ENCODE peak calls at places on chromosomes 4 and X, in eight cellular contexts. One of them, this sample, is unnamed.

GRCh38 chr4:175090116-175090515 is 172.0 kb downstream of the ADAM29 start:
- DNase-seq in Right ventricle myocardium superior: no peak
- DNase-seq in astrocyte: no peak
- DNase-seq in activated naive CD8-positive, alpha-beta T cell treated with anti-CD3 and anti-CD28 coated beads, Interleukin-2, amount 50 U/mL, for 24 hours: no peak
- DNase-seq in caudate nucleus: no peak
- DNase-seq in amygdala: no peak
- DNase-seq in kidney tubule cell: no peak
- DNase-seq in C1 segment of cervical spinal cord: no peak
- DNase-seq in this sample: no peak

GRCh38 chrX:103393487-103393886 is 17.1 kb downstream of the BEX3 start:
- DNase-seq in kidney tubule cell: no peak
- DNase-seq in C1 segment of cervical spinal cord: no peak
- DNase-seq in caudate nucleus: no peak
- DNase-seq in amygdala: no peak
- DNase-seq in activated naive CD8-positive, alpha-beta T cell treated with anti-CD3 and anti-CD28 coated beads, Interleukin-2, amount 50 U/mL, for 24 hours: no peak
- DNase-seq in Right ventricle myocardium superior: no peak
- DNase-seq in astrocyte: no peak
- DNase-seq in this sample: no peak

GRCh38 chrX:9745417-9746115 is 20.1 kb downstream of the GPR143 start:
- DNase-seq in activated naive CD8-positive, alpha-beta T cell treated with anti-CD3 and anti-CD28 coated beads, Interleukin-2, amount 50 U/mL, for 24 hours: no peak
- DNase-seq in caudate nucleus: no peak
- DNase-seq in astrocyte: peak; percentile 8
- DNase-seq in Right ventricle myocardium superior: no peak
- DNase-seq in kidney tubule cell: peak; percentile 27
- DNase-seq in C1 segment of cervical spinal cord: no peak
- DNase-seq in amygdala: no peak
- DNase-seq in this sample: no peak

GRCh38 chr4:55993994-55994657 is 45.4 kb downstream of the CEP135 start:
- DNase-seq in amygdala: no peak
- DNase-seq in C1 segment of cervical spinal cord: no peak
- DNase-seq in activated naive CD8-positive, alpha-beta T cell treated with anti-CD3 and anti-CD28 coated beads, Interleukin-2, amount 50 U/mL, for 24 hours: no peak
- DNase-seq in caudate nucleus: no peak
- DNase-seq in kidney tubule cell: no peak
- DNase-seq in astrocyte: no peak
- DNase-seq in Right ventricle myocardium superior: no peak
- DNase-seq in this sample: no peak

GRCh38 chr4:61373901-61374611 is 173.9 kb downstream of the ADGRL3 start:
- DNase-seq in caudate nucleus: no peak
- DNase-seq in astrocyte: peak; percentile 64
- DNase-seq in Right ventricle myocardium superior: no peak
- DNase-seq in amygdala: no peak
- DNase-seq in activated naive CD8-positive, alpha-beta T cell treated with anti-CD3 and anti-CD28 coated beads, Interleukin-2, amount 50 U/mL, for 24 hours: no peak
- DNase-seq in kidney tubule cell: peak; percentile 48
- DNase-seq in C1 segment of cervical spinal cord: no peak
- DNase-seq in this sample: no peak

GRCh38 chrX:46642145-46642544 is 68.6 kb downstream of the CHST7 start:
- DNase-seq in astrocyte: no peak
- DNase-seq in activated naive CD8-positive, alpha-beta T cell treated with anti-CD3 and anti-CD28 coated beads, Interleukin-2, amount 50 U/mL, for 24 hours: no peak
- DNase-seq in C1 segment of cervical spinal cord: no peak
- DNase-seq in caudate nucleus: no peak
- DNase-seq in Right ventricle myocardium superior: no peak
- DNase-seq in amygdala: no peak
- DNase-seq in kidney tubule cell: no peak
- DNase-seq in this sample: no peak

GRCh38 chr4:112633477-112634235 is 3.1 kb downstream of the ZGRF1 start:
- DNase-seq in astrocyte: peak; percentile 5
- DNase-seq in amygdala: no peak
- DNase-seq in activated naive CD8-positive, alpha-beta T cell treated with anti-CD3 and anti-CD28 coated beads, Interleukin-2, amount 50 U/mL, for 24 hours: no peak
- DNase-seq in kidney tubule cell: peak; percentile 42
- DNase-seq in caudate nucleus: no peak
- DNase-seq in Right ventricle myocardium superior: no peak
- DNase-seq in C1 segment of cervical spinal cord: no peak
- DNase-seq in this sample: no peak

GRCh38 chr4:6222761-6223292 is 22.5 kb upstream of the JAKMIP1 start:
- DNase-seq in caudate nucleus: peak; percentile 17
- DNase-seq in amygdala: no peak
- DNase-seq in C1 segment of cervical spinal cord: no peak
- DNase-seq in kidney tubule cell: no peak
- DNase-seq in Right ventricle myocardium superior: no peak
- DNase-seq in astrocyte: no peak
- DNase-seq in activated naive CD8-positive, alpha-beta T cell treated with anti-CD3 and anti-CD28 coated beads, Interleukin-2, amount 50 U/mL, for 24 hours: no peak
- DNase-seq in this sample: no peak

GRCh38 chr4:180811556-180811955 is 1431.6 kb upstream of the TENM3 start:
- DNase-seq in C1 segment of cervical spinal cord: no peak
- DNase-seq in caudate nucleus: no peak
- DNase-seq in kidney tubule cell: no peak
- DNase-seq in astrocyte: peak; percentile 46
- DNase-seq in Right ventricle myocardium superior: no peak
- DNase-seq in activated naive CD8-positive, alpha-beta T cell treated with anti-CD3 and anti-CD28 coated beads, Interleukin-2, amount 50 U/mL, for 24 hours: no peak
- DNase-seq in amygdala: no peak
- DNase-seq in this sample: no peak

GRCh38 chr4:89298788-89299152 is 8.8 kb downstream of the GPRIN3 start:
- DNase-seq in amygdala: no peak
- DNase-seq in C1 segment of cervical spinal cord: no peak
- DNase-seq in astrocyte: peak; percentile 31
- DNase-seq in caudate nucleus: no peak
- DNase-seq in kidney tubule cell: peak; percentile 36
- DNase-seq in Right ventricle myocardium superior: no peak
- DNase-seq in activated naive CD8-positive, alpha-beta T cell treated with anti-CD3 and anti-CD28 coated beads, Interleukin-2, amount 50 U/mL, for 24 hours: no peak
- DNase-seq in this sample: no peak

GRCh38 chrX:122046815-122047214 is 999.4 kb downstream of the GLUD2 start:
- DNase-seq in caudate nucleus: no peak
- DNase-seq in amygdala: no peak
- DNase-seq in activated naive CD8-positive, alpha-beta T cell treated with anti-CD3 and anti-CD28 coated beads, Interleukin-2, amount 50 U/mL, for 24 hours: no peak
- DNase-seq in C1 segment of cervical spinal cord: no peak
- DNase-seq in Right ventricle myocardium superior: no peak
- DNase-seq in astrocyte: peak; percentile 5
- DNase-seq in kidney tubule cell: no peak
- DNase-seq in this sample: no peak

This sample was measured in nucleus accumbens.